ENCODE peak calls at places on chromosomes 3 and 15, in ten cellular contexts. C is GM23248; R is CD8-positive, alpha-beta T cell; P is RWPE1; Z is K562; F is CD8-positive, alpha-beta memory T cell; J is heart left ventricle; K is SJSA1; Q is left lung; Y is transverse colon. X is an unnamed sample.

GRCh38 chr3:169104541-169104940 is 559.0 kb downstream of the MECOM start:
- DNase-seq in R (no peak), Z (no peak), P (peak; percentile 26), F (no peak), K (no peak), J (no peak), C (peak; percentile 62), Y (no peak), Q (no peak), X (no peak)

GRCh38 chr3:23203651-23204111 is 554 bp downstream of the UBE2E2 start:
- DNase-seq in C (peak; percentile 57), R (no peak), K (no peak), Q (peak; percentile 70), Y (peak; percentile 11), Z (no peak), F (peak; percentile 21), P (peak; percentile 14), J (no peak), X (peak; percentile 31)

GRCh38 chr3:50364573-50365079 is 5.3 kb upstream of the TMEM115 start:
- DNase-seq in C (peak; percentile 53), P (no peak), F (no peak), K (no peak), R (no peak), Y (peak; percentile 55), J (peak; percentile 52), Q (peak; percentile 84), Z (peak; percentile 40), X (no peak)

GRCh38 chr15:94247789-94248638 is 16.7 kb downstream of the MCTP2 start:
- DNase-seq in F (no peak), Q (no peak), Z (no peak), R (no peak), C (no peak), J (no peak), P (no peak), K (no peak), Y (no peak), X (no peak)

GRCh38 chr3:56347219-56347871 is 120.9 kb downstream of the ERC2 start:
- DNase-seq in J (no peak), F (no peak), C (peak; percentile 4), K (no peak), P (no peak), Y (peak; percentile 10), R (no peak), Q (no peak), Z (peak; percentile 47), X (peak; percentile 29)

GRCh38 chr3:38157562-38157961 is 7.8 kb upstream of the OXSR1 start:
- DNase-seq in Y (no peak), K (no peak), J (no peak), P (peak; percentile 59), C (peak; percentile 15), F (no peak), R (no peak), Q (no peak), Z (peak; percentile 45), X (no peak)

GRCh38 chr3:155211940-155212339 is 81.5 kb downstream of the STRIT1 start:
- DNase-seq in F (no peak), Z (no peak), C (no peak), K (no peak), P (no peak), Q (no peak), R (no peak), J (no peak), Y (no peak), X (no peak)

GRCh38 chr15:37360724-37361123 is 260.4 kb upstream of the MEIS2 start:
- DNase-seq in Z (no peak), P (no peak), R (no peak), F (no peak), Y (no peak), K (no peak), C (no peak), J (no peak), Q (no peak), X (no peak)

GRCh38 chr3:46094506-46094905 is 67.2 kb upstream of the XCR1 start:
- DNase-seq in Y (no peak), F (no peak), Q (no peak), K (no peak), P (no peak), J (no peak), Z (no peak), R (no peak), C (no peak), X (no peak)
- H3K27ac ChIP-seq in Y (no peak overlapping the region), F (no peak overlapping the region), Q (no peak overlapping the region), K (no peak overlapping the region), P (no peak overlapping the region), J (peak overlapping the region; percentile 96), Z (no peak overlapping the region), R (no peak overlapping the region), C (no peak overlapping the region), X (no peak overlapping the region)

DNA sequence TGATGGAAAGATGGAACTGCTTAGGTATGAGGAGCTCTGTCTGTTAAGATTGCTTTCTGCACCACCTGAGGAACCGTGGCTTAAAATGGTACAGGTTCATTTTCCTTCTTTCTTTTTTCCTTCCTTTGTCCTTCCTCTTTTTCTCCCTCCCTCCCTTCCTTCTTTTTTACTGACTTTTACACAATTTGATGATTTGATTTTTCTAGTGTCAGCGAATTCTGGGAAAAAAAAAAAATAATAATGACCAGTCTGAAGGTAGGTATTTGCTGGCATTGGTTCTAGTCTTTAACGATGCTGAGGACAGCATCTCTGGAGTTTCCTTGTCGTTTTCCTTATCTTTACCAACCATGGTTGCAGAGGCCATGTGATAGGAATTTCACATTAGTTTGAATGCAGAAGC is 613.5 kb downstream of the EDEM1 start:
- DNase-seq in J (no peak), R (no peak), Y (no peak), P (no peak), Q (no peak), Z (no peak), F (no peak), K (no peak), C (no peak), X (no peak)
- H3K27ac ChIP-seq in J (no peak overlapping the region), R (no peak overlapping the region), Y (no peak overlapping the region), P (no peak overlapping the region), Q (no peak overlapping the region), Z (no peak overlapping the region), F (no peak overlapping the region), K (no peak overlapping the region), C (no peak overlapping the region), X (no peak overlapping the region)

DNA sequence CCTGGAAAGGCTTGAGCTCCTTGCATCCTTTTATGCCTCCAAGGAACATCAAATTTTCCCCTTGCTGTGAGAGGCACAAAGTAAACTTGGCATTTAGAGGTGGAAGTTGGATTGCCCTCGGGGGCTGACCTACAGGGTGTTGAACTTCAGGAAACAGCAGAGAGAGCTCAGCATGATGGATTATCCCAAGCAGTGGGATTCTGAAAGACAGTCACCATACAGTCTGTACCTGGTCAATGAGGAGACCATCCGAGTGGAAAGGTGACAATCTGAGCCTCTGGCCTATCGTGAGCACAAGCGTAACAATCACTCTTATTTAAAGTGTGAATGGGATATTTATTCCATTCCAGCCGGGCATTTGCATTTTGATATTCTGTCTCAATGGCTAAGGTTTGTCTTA is 105.6 kb upstream of the NECTIN3 start:
- DNase-seq in Y (no peak), J (no peak), R (no peak), C (no peak), P (no peak), Z (no peak), Q (no peak), K (no peak), F (no peak), X (no peak)
- H3K27ac ChIP-seq in Y (no peak overlapping the region), J (no peak overlapping the region), R (no peak overlapping the region), C (no peak overlapping the region), P (no peak overlapping the region), Z (no peak overlapping the region), Q (no peak overlapping the region), K (no peak overlapping the region), F (no peak overlapping the region), X (no peak overlapping the region)

GRCh38 chr15:101438482-101439284 is 50.8 kb downstream of the PCSK6 start:
- DNase-seq in P (no peak), K (no peak), J (no peak), Z (no peak), C (no peak), Q (no peak), Y (no peak), R (no peak), F (no peak), X (no peak)

GRCh38 chr15:101440846-101441590 is 48.5 kb downstream of the PCSK6 start:
- DNase-seq in R (no peak), J (no peak), Y (no peak), Q (no peak), F (no peak), K (no peak), P (no peak), Z (no peak), C (peak; percentile 10), X (no peak)

GRCh38 chr15:101437618-101438481 is 51.7 kb downstream of the PCSK6 start:
- DNase-seq in Y (no peak), J (no peak), C (no peak), P (no peak), R (no peak), K (no peak), Z (no peak), Q (no peak), F (no peak), X (no peak)

GRCh38 chr15:101439920-101440319 is 49.6 kb downstream of the PCSK6 start:
- DNase-seq in J (no peak), F (no peak), P (peak; percentile 12), K (no peak), C (peak; percentile 85), Q (no peak), Z (no peak), Y (no peak), R (no peak), X (no peak)

DNA sequence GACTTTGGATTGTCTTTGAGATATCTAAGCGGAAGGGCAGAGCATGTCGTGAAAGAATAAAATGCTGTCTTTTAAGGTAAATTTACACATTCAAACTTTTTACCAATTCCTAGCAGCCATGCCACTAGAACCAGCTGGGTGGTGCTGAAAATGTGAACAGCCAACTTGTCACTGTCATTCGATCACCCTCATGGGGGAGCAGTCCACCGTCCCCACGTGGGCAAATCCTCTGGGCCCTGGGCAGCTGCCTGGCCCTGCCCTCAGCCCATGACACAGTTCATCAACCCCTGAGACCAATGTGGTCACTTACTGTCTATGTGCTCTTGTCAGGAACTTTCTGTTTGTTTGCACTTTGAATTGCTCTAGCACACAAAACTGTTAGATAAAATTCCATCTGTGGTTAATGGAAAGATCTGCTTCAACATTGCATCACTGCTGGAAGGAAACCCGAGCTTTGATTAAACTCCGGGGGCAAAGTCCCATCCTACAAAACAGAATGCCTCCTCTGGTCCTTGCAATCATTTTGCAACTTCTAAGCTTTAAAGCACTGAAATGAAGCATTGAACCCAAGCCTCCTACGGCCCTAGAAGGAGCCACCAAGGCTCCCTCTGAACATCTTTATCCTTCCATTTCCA is 50.1 kb downstream of the PCSK6 start:
- DNase-seq in R (no peak), F (no peak), J (no peak), P (no peak), Y (no peak), Z (no peak), C (no peak), Q (no peak), K (no peak), X (no peak)
- H3K27ac ChIP-seq in R (no peak overlapping the region), F (no peak overlapping the region), J (peak overlapping the region; percentile 32), P (no peak overlapping the region), Y (peak overlapping the region; percentile 29), Z (no peak overlapping the region), C (peak overlapping the region; percentile 47), Q (no peak overlapping the region), K (no peak overlapping the region), X (peak overlapping the region; percentile 28)

GRCh38 chr3:149638401-149639092 is 19.3 kb downstream of the WWTR1 start:
- DNase-seq in Q (no peak), Y (no peak), R (no peak), F (no peak), Z (no peak), J (no peak), C (peak; percentile 82), K (no peak), P (no peak), X (no peak)
- H3K27ac ChIP-seq in Q (peak overlapping the region; percentile 34), Y (peak overlapping the region; percentile 75), R (no peak overlapping the region), F (no peak overlapping the region), Z (no peak overlapping the region), J (peak overlapping the region; percentile 49), C (peak overlapping the region; percentile 86), K (peak overlapping the region; percentile 33), P (peak overlapping the region; percentile 11), X (peak overlapping the region; percentile 33)